ENCODE peak calls at places on chromosomes 2 and 18, in seven cellular contexts. R, J, N, T, B, C and S are unnamed samples.

GRCh38 chr2:73976803-73977202 is 7.9 kb upstream of the TET3 start:
- DNase-seq in R (no peak), J (no peak), N (no peak), T (no peak), B (no peak), C (no peak), S (no peak)

GRCh38 chr2:126831234-126832005 is 67.3 kb upstream of the TEX51 start:
- DNase-seq in R (no peak), J (peak), N (no peak), T (peak), B (no peak), C (peak), S (no peak)

GRCh38 chr2:105812180-105813044 is 67.7 kb downstream of the NCK2 start:
- DNase-seq in R (peak), J (peak), N (no peak), T (peak), B (no peak), C (peak), S (no peak)

GRCh38 chr18:44954256-44954655 is 273.6 kb downstream of the SETBP1 start:
- DNase-seq in R (no peak), J (no peak), N (no peak), T (no peak), B (no peak), C (no peak), S (no peak)

GRCh38 chr18:35580748-35581534 is 599 bp upstream of the GALNT1 start:
- DNase-seq in R (peak), J (peak), N (no peak), T (peak), B (peak), C (peak), S (peak)

GRCh38 chr18:79380816-79381806 is 14.6 kb upstream of the NFATC1 start:
- DNase-seq in R (peak), J (peak), N (no peak), T (peak), B (peak), C (peak), S (no peak)

GRCh38 chr2:25306767-25307368 is 34.9 kb downstream of the DNMT3A start:
- DNase-seq in R (no peak), J (no peak), N (no peak), T (no peak), B (no peak), C (no peak), S (no peak)

GRCh38 chr2:237452846-237453245 is 34.2 kb upstream of the MLPH start:
- DNase-seq in R (no peak), J (peak), N (no peak), T (peak), B (no peak), C (no peak), S (no peak)

GRCh38 chr18:79584491-79585394 is 94.9 kb upstream of the CTDP1 start:
- DNase-seq in R (no peak), J (no peak), N (no peak), T (no peak), B (no peak), C (no peak), S (peak)

DNA sequence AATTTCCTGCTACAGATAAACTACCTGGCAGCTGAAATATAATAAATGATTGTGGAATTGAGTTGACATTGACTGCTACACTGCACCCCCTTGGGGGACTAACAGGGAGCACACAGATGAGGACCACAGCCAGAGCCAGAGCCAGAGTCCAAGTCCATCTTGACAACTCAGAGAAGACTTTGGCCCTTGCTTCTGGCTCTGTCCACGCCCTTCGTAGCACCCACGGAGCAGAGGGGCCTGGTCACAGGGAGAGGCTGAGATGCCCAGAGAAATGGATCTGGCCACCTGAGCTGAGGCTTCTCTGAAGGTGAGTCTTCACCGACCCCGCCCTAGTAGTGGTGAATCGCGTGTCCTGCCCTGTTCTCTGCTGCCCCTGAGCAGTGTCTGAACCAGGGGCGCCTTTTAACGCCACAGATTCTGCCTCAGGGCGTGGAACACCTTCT is 35.8 kb upstream of the MAT2A start:
- DNase-seq in R (no peak), J (no peak), N (no peak), T (no peak), B (no peak), C (no peak), S (no peak)
- TF ChIP-seq CTCF in R (no peak), J (no peak), N (no peak), T (no peak), B (no peak), C (no peak), S (no peak)

GRCh38 chr2:187143537-187143936 is 294.6 kb upstream of the ZSWIM2 start:
- DNase-seq in R (no peak), J (no peak), N (no peak), T (no peak), B (no peak), C (no peak), S (no peak)

GRCh38 chr2:187139469-187139868 is 290.5 kb upstream of the ZSWIM2 start:
- DNase-seq in R (no peak), J (no peak), N (no peak), T (no peak), B (no peak), C (no peak), S (no peak)

GRCh38 chr2:187136646-187137045 is 287.7 kb upstream of the ZSWIM2 start:
- DNase-seq in R (no peak), J (peak), N (no peak), T (no peak), B (no peak), C (peak), S (no peak)

DNA sequence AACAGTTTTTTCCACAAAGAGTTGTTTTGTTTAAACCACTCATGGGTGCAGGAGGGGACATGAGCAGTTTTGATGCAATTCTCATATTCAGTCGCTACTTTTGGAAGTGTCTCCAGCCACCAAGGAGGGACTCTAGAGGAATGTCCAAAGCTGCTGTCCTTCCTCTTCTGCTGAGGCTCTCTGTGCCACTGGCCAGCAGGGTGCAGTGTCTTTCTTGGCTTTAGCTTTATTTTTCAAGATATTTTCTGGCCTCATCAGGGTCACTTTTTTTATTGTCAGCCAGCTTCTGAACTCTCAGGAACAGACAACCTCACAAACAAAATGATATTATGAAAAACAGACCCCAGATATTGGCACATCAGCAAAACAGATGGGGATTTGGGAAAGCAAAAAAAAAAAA is 289.3 kb upstream of the ZSWIM2 start:
- DNase-seq in R (peak), J (peak), N (no peak), T (peak), B (no peak), C (peak), S (no peak)
- TF ChIP-seq CTCF in R (peak), J (peak), N (peak), T (peak), B (no peak), C (peak), S (peak)

GRCh38 chr18:41096504-41096903 is 858.5 kb upstream of the PIK3C3 start:
- DNase-seq in R (peak), J (peak), N (no peak), T (peak), B (no peak), C (peak), S (no peak)
- TF ChIP-seq CTCF in R (no peak), J (no peak), N (no peak), T (peak), B (no peak), C (peak), S (peak)

GRCh38 chr2:177028296-177028695 is 184.3 kb upstream of the HNRNPA3 start:
- DNase-seq in R (no peak), J (no peak), N (no peak), T (no peak), B (no peak), C (no peak), S (no peak)

GRCh38 chr2:177026956-177027355 is 185.6 kb upstream of the HNRNPA3 start:
- DNase-seq in R (no peak), J (no peak), N (no peak), T (no peak), B (no peak), C (no peak), S (no peak)

GRCh38 chr2:177026253-177026652 is 186.3 kb upstream of the HNRNPA3 start:
- DNase-seq in R (no peak), J (no peak), N (no peak), T (no peak), B (no peak), C (no peak), S (no peak)

GRCh38 chr2:177021686-177022085 is 190.9 kb upstream of the HNRNPA3 start:
- DNase-seq in R (no peak), J (no peak), N (no peak), T (no peak), B (no peak), C (no peak), S (no peak)

DNA sequence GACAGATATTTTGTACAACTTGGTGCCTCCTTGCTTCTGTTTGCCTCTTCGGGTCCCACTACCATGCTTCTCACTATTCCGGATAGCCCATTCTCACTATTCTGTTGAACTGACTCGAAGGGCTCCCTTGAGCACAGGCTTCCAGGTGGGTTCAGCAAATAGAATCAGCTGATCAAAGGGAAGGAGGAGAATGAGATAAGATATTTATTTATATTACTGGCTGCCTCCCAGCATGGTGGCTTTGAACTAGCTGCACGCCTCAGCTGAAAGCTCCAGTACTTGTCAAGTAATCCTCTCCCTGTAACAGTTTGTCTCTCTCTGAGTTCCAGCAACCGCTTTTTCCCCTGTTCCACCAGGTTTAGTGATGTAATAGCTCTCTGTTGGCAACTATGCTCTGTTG is 187.8 kb upstream of the HNRNPA3 start:
- DNase-seq in R (no peak), J (no peak), N (no peak), T (no peak), B (no peak), C (no peak), S (no peak)
- TF ChIP-seq CTCF in R (no peak), J (no peak), N (no peak), T (no peak), B (no peak), C (no peak), S (no peak)

GRCh38 chr2:177282787-177283533 is 18.4 kb upstream of the NFE2L2 start:
- DNase-seq in R (no peak), J (no peak), N (no peak), T (no peak), B (no peak), C (no peak), S (no peak)
- TF ChIP-seq CTCF in R (no peak), J (no peak), N (no peak), T (no peak), B (no peak), C (no peak), S (no peak)

DNA sequence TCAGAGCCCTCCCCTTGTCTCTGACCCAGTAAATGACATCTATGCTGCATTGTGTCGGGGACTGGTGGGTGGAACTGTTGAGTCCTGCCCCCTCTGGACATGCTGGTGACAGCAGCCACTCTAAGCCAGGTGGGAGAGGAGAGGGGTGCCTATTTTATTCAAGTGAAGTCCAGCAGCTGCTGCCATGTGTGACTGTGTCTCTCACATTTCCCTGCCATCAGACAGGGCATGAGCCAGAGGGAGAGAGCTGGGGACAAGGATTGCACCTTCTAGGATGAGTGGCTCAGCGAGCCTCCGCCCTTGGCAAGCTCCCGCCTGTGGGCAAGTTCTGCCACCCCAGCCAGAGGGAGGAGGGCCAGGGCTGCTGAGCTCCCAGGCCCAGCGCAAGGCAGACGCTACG is 13.7 kb downstream of the NGEF start:
- DNase-seq in R (no peak), J (no peak), N (no peak), T (no peak), B (peak), C (no peak), S (peak)
- TF ChIP-seq CTCF in R (no peak), J (no peak), N (no peak), T (no peak), B (no peak), C (no peak), S (no peak)